ENCODE peak calls at places on chromosome 13, in ten cellular contexts. B is adrenal gland, W is body of pancreas, D is breast epithelium, M is IMR-90, L is GM12878, U is lower leg skin, X is esophagus squamous epithelium, Y is stomach, G is testis. S is an unnamed sample.

GRCh38 chr13:80337011-80337688 is 3.8 kb downstream of the SPRY2 start:
- DNase-seq in Y (no peak), X (no peak), G (no peak), L (no peak), D (no peak), M (no peak), B (no peak), U (no peak), W (no peak), S (no peak)

GRCh38 chr13:74103970-74104555 is 30.1 kb downstream of the KLF12 start:
- DNase-seq in B (no peak), L (no peak), G (no peak), M (no peak), U (no peak), W (no peak), D (no peak), X (no peak), Y (no peak), S (no peak)

GRCh38 chr13:68234278-68234677 is 1004.1 kb upstream of the PCDH9 start:
- DNase-seq in U (no peak), W (no peak), D (no peak), G (no peak), B (no peak), X (no peak), Y (no peak), L (no peak), M (no peak), S (no peak)

GRCh38 chr13:26695891-26696311 is 64.7 kb downstream of the GPR12 start:
- DNase-seq in U (no peak), M (no peak), W (no peak), Y (no peak), L (no peak), X (no peak), G (no peak), D (no peak), B (no peak), S (no peak)

GRCh38 chr13:104683789-104684188 is 1617.6 kb upstream of the SLC10A2 start:
- DNase-seq in L (no peak), M (no peak), D (no peak), Y (no peak), X (no peak), B (no peak), W (no peak), U (no peak), G (no peak), S (no peak)

GRCh38 chr13:66689037-66689619 is 541.0 kb downstream of the PCDH9 start:
- DNase-seq in M (no peak), L (no peak), U (no peak), X (no peak), D (no peak), Y (no peak), W (no peak), B (no peak), G (no peak), S (no peak)

GRCh38 chr13:109396266-109396665 is 390.1 kb downstream of the IRS2 start:
- DNase-seq in U (no peak), W (no peak), M (no peak), L (no peak), X (no peak), D (no peak), G (no peak), Y (no peak), B (no peak), S (peak; percentile 60)

GRCh38 chr13:26186995-26187394 is 35.1 kb downstream of the RNF6 start:
- DNase-seq in G (no peak), M (no peak), U (no peak), B (peak; percentile 30), D (no peak), X (no peak), W (peak; percentile 30), Y (no peak), L (no peak), S (peak; percentile 50)

GRCh38 chr13:87677334-87678234 is 6.4 kb downstream of the SLITRK5 start:
- DNase-seq in D (peak; percentile 49), W (peak; percentile 36), X (no peak), Y (no peak), U (no peak), L (no peak), M (no peak), G (no peak), B (no peak), S (peak; percentile 44)

GRCh38 chr13:29907670-29908069 is 57.3 kb upstream of the UBL3 start:
- DNase-seq in D (no peak), Y (no peak), B (no peak), M (no peak), L (no peak), W (no peak), G (no peak), U (no peak), X (no peak), S (no peak)

GRCh38 chr13:113982296-113982661 is 8.4 kb upstream of the C13orf46 start:
- DNase-seq in U (no peak), G (peak; percentile 12), M (no peak), W (no peak), X (no peak), B (no peak), L (no peak), D (peak; percentile 43), Y (no peak), S (peak; percentile 40)

DNA sequence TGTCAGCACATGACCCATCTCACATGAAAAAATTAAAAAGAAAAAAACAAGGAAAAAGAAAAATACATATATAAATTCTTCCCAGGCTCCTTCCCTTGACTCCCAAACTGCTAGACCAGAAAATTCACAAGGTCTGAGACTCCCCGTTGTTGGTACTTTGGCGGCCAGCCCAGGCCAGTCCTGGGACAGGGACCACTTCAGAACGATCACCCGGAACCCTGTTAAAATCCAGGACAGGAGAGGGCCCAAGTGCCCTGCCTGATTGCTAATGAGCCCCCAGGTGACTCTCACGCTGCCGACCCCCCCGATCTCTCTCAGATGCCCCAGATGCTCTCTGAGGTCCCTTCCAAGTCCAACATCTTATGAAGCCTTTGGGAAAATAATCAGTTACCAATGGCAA is 107.2 kb downstream of the COL4A2 start:
- DNase-seq in X (no peak), B (no peak), U (no peak), D (no peak), W (no peak), Y (no peak), G (no peak), M (no peak), L (no peak), S (no peak)
- H3K4me3 ChIP-seq in X (no peak overlapping the region), B (no peak overlapping the region), U (no peak overlapping the region), D (no peak overlapping the region), W (no peak overlapping the region), Y (no peak overlapping the region), G (no peak overlapping the region), M (no peak overlapping the region), L (no peak overlapping the region), S (no peak overlapping the region)

GRCh38 chr13:42820450-42820849 is 39.1 kb downstream of the FAM216B start:
- DNase-seq in G (no peak), M (no peak), X (no peak), Y (no peak), U (no peak), B (no peak), W (no peak), L (no peak), D (no peak), S (no peak)
- TF ChIP-seq POLR2A in G (no peak), M (no peak), X (no peak), Y (no peak), U (no peak), B (no peak), W (no peak), L (no peak), D (no peak), S (no peak)

GRCh38 chr13:98490195-98490771 is 86.6 kb downstream of the STK24 start:
- DNase-seq in D (no peak), G (no peak), M (no peak), U (no peak), B (no peak), Y (no peak), L (no peak), W (no peak), X (no peak), S (no peak)
- H3K4me3 ChIP-seq in D (no peak overlapping the region), G (no peak overlapping the region), M (no peak overlapping the region), U (no peak overlapping the region), B (no peak overlapping the region), Y (no peak overlapping the region), L (no peak overlapping the region), W (no peak overlapping the region), X (no peak overlapping the region), S (no peak overlapping the region)

GRCh38 chr13:46126552-46127171 is 21.8 kb upstream of the CPB2 start:
- DNase-seq in B (peak; percentile 83), G (peak; percentile 87), Y (peak; percentile 78), W (peak; percentile 79), U (peak; percentile 58), L (no peak), X (no peak), D (peak; percentile 73), M (peak; percentile 68), S (peak; percentile 57)
- TF ChIP-seq POLR2A in B (no peak), G (no peak), Y (no peak), W (no peak), U (no peak), L (peak; percentile 65), X (no peak), D (no peak), M (no peak), S (no peak)

DNA sequence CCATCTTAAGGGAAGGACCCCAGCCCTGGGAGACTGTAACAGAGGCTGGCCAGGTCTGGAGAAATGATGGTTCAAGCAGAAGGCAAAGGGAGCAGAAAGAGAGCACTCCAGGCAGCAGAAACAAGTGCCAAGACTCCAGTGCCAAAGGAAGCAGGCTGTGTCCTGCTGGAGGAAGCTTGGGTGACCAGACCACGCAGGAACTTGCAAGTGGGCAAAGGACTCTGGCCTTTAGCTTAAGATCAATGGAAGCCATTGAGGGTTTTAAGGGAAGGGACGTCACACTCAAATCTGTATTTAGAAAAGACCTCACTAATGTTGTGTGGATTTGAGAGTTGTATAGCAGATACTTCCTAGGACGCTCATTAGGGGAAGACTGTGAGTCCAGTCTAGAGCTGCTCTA is 95.5 kb downstream of the MIPEP start:
- DNase-seq in L (no peak), B (no peak), W (no peak), Y (no peak), X (no peak), G (no peak), U (no peak), D (no peak), M (no peak), S (no peak)
- H3K4me3 ChIP-seq in L (peak overlapping the region; percentile 22), B (no peak overlapping the region), W (no peak overlapping the region), Y (no peak overlapping the region), X (no peak overlapping the region), G (no peak overlapping the region), U (no peak overlapping the region), D (no peak overlapping the region), M (no peak overlapping the region), S (no peak overlapping the region)

S was measured in Peyer's patch.